ENCODE peak calls at places on chromosomes 6 and 20, in nine cellular contexts. T, K, B, D, F, J, N, G and W are unnamed samples.

GRCh38 chr6:159693128-159693893 is at the start of gene SOD2:
- DNase-seq in T (peak; percentile 58), J (peak; percentile 94), N (peak; percentile 89), D (no peak), B (peak; percentile 92), K (no peak), G (peak; percentile 81), F (peak; percentile 97), W (peak; percentile 96)

GRCh38 chr20:45946149-45946970 is 11.9 kb downstream of the PCIF1 start:
- DNase-seq in K (no peak), B (peak; percentile 64), T (no peak), F (peak; percentile 83), D (no peak), N (peak; percentile 51), J (peak; percentile 77), G (no peak), W (peak; percentile 40)

GRCh38 chr20:8424010-8424409 is 291.9 kb downstream of the PLCB1 start:
- DNase-seq in B (no peak), K (no peak), D (peak; percentile 44), J (peak; percentile 48), G (no peak), T (peak; percentile 45), N (no peak), F (no peak), W (peak; percentile 80)

GRCh38 chr6:43910638-43911353 is 140.8 kb downstream of the VEGFA start:
- DNase-seq in D (no peak), K (peak; percentile 50), G (no peak), B (no peak), J (peak; percentile 67), F (no peak), T (peak; percentile 50), N (no peak), W (peak; percentile 73)

GRCh38 chr6:156391977-156392376 is 385.2 kb upstream of the ARID1B start:
- DNase-seq in F (no peak), B (no peak), D (no peak), G (no peak), T (no peak), N (no peak), K (no peak), J (no peak), W (no peak)

GRCh38 chr6:117481278-117481925 is 1.1 kb upstream of the DCBLD1 start:
- DNase-seq in F (peak; percentile 75), J (no peak), T (no peak), D (no peak), G (no peak), B (peak; percentile 58), K (no peak), N (peak; percentile 28), W (no peak)

GRCh38 chr6:68082086-68082485 is 553.0 kb upstream of the ADGRB3 start:
- DNase-seq in D (no peak), F (no peak), T (no peak), B (no peak), K (no peak), G (no peak), N (no peak), J (no peak), W (no peak)

GRCh38 chr20:37576911-37577310 is 49.2 kb upstream of the BLCAP start:
- DNase-seq in N (no peak), D (no peak), T (no peak), G (no peak), K (no peak), B (no peak), J (no peak), F (no peak), W (no peak)

GRCh38 chr20:43748274-43748673 is 21.5 kb upstream of the GTSF1L start:
- DNase-seq in G (no peak), K (no peak), B (no peak), F (no peak), T (no peak), N (no peak), D (no peak), J (no peak), W (peak; percentile 65)

GRCh38 chr20:36825374-36826104 is 50.4 kb upstream of the TLDC2 start:
- DNase-seq in F (no peak), B (no peak), N (no peak), K (no peak), T (no peak), G (no peak), J (no peak), D (no peak), W (no peak)

GRCh38 chr6:77015350-77015749 is 447.9 kb downstream of the HTR1B start:
- DNase-seq in K (no peak), B (no peak), F (no peak), N (no peak), J (peak; percentile 45), T (no peak), D (no peak), G (no peak), W (peak; percentile 54)

GRCh38 chr20:24935140-24935539 is 13.9 kb upstream of the CST7 start:
- DNase-seq in B (peak; percentile 40), D (no peak), T (no peak), J (no peak), K (no peak), N (no peak), G (no peak), F (peak; percentile 44), W (no peak)

GRCh38 chr6:73951186-73951585 is 255.2 kb downstream of the CD109 start:
- DNase-seq in D (no peak), N (no peak), K (no peak), G (no peak), F (no peak), T (no peak), B (no peak), J (peak; percentile 62), W (peak; percentile 40)

GRCh38 chr20:9617062-9617461 is 102.7 kb downstream of the LAMP5 start:
- DNase-seq in B (peak; percentile 53), G (peak; percentile 67), N (peak; percentile 81), F (no peak), K (peak; percentile 55), T (peak; percentile 23), D (peak; percentile 44), J (peak; percentile 79), W (peak; percentile 75)

GRCh38 chr6:42239333-42239732 is 21.7 kb upstream of the MRPS10 start:
- DNase-seq in G (no peak), N (no peak), F (no peak), B (no peak), K (no peak), T (no peak), D (no peak), J (no peak), W (no peak)

GRCh38 chr6:72316675-72317380 is 305.0 kb upstream of the KCNQ5 start:
- DNase-seq in D (no peak), F (peak; percentile 41), N (no peak), J (no peak), B (no peak), K (no peak), T (no peak), G (no peak), W (no peak)

GRCh38 chr6:97322811-97323210 is 39.8 kb upstream of the MMS22L start:
- DNase-seq in F (no peak), B (no peak), T (no peak), G (no peak), J (no peak), N (no peak), K (no peak), D (no peak), W (no peak)

GRCh38 chr6:118876814-118877213 is 17.1 kb upstream of the ASF1A start:
- DNase-seq in N (no peak), D (no peak), K (no peak), B (no peak), J (peak; percentile 45), G (no peak), T (no peak), F (no peak), W (peak; percentile 67)

DNA sequence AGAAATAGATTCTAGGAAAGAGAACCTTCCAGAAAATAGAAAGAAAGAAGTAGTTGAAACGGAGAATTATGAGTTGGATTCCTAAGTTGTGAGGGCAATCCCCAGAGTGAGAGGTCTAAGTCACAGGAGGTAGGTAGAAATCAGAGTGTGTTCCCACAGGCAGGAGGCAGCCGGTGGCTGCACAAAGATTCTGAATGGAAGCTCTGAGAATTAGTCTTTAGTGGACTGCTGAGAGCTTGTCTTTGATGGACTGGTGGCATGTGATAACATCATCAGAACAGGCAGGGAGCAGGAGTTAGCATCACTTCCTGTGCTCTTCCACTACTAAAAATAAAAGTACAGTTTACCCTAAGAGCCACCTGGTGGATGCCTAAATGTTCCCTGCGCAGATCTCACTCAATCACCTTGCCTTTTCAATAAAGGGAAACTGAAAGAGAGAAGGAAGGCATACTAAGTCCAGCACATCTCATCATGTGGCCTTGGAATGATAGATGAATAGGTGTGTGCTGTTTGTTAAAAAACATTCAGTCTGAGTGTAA is 294.6 kb upstream of the POU3F2 start:
- DNase-seq in F (no peak), D (no peak), T (no peak), B (no peak), N (no peak), K (no peak), J (no peak), G (no peak), W (no peak)
- TF ChIP-seq CTCF in F (no peak), D (no peak), T (no peak), B (no peak), N (no peak), K (peak; percentile 18), J (no peak), G (no peak), W (no peak)

DNA sequence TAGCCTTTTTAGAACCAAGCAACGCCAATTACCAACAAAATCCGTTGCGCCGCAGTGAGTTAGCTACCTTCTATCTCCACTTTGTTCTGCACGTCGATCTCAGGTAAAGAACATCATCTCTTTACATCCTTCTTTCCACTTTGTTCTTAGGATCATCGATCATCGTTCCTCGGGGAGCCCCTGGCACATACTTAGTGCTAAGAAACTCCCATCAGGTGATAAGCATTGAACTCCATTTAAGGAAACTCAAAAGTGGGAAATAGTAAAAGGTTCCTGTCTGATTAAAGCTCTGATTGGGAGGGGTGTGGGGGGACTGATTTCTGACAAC is 227.0 kb upstream of the PRSS16 start:
- DNase-seq in J (no peak), T (no peak), K (no peak), D (no peak), N (no peak), G (no peak), F (no peak), B (no peak), W (no peak)
- H3K4me3 ChIP-seq in J (peak overlapping the region; percentile 67), T (peak overlapping the region; percentile 80), K (peak overlapping the region; percentile 77), D (peak overlapping the region; percentile 61), N (peak overlapping the region; percentile 68), G (peak overlapping the region; percentile 58), F (peak overlapping the region; percentile 46), B (peak overlapping the region; percentile 78), W (peak overlapping the region; percentile 73)

DNA sequence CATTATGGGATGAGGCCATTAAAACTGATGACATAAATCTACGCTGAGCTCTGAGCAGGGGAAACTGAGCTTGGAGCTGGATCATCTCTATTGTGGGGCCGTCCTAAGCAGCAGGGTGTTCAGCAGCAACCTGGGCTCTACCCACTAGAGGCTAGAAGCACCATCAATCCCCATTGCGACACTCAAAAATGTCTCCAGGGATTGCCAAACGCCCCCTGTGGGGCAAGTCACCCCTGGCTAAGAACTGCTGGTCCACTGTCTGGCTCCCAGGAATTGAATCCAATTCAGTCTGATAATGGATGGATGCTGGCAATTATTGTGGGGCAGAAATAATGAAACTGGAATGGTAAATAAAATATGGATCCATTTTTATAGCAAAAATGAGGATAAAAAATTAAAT is 38.2 kb downstream of the PMEPA1 start:
- DNase-seq in T (no peak), G (no peak), B (no peak), D (no peak), J (no peak), F (no peak), K (no peak), N (no peak), W (peak; percentile 14)
- TF ChIP-seq CTCF in T (peak; percentile 14), G (no peak), B (no peak), D (peak; percentile 5), J (no peak), F (no peak), K (no peak), N (no peak), W (no peak)

GRCh38 chr20:34871320-34871926 is 1.2 kb downstream of the GGT7 start:
- DNase-seq in F (peak; percentile 58), J (no peak), K (no peak), N (no peak), D (no peak), T (no peak), B (no peak), G (peak; percentile 60), W (no peak)
- H3K4me3 ChIP-seq in F (peak overlapping the region; percentile 48), J (peak overlapping the region; percentile 58), K (no peak overlapping the region), N (peak overlapping the region; percentile 67), D (peak overlapping the region; percentile 57), T (peak overlapping the region; percentile 80), B (no peak overlapping the region), G (peak overlapping the region; percentile 88), W (no peak overlapping the region)